ENCODE peak calls at places on chromosomes 6 and 20, in eight cellular contexts. S is hepatocyte, B is tibial nerve, O is GM12865, L is HFFc6, A is GM06990, E is osteocyte, F is pancreas. Q is an unnamed sample.

GRCh38 chr6:167119680-167120556 is 3.0 kb upstream of the CCR6 start:
- DNase-seq in O (peak), A (no peak), B (no peak), L (no peak), E (no peak), S (no peak), F (no peak), Q (no peak)

GRCh38 chr20:45433316-45433715 is 17.4 kb downstream of the PIGT start:
- DNase-seq in E (no peak), S (no peak), O (no peak), A (no peak), L (peak), B (no peak), F (no peak), Q (no peak)

GRCh38 chr20:40757087-40757486 is 68.1 kb upstream of the MAFB start:
- DNase-seq in F (no peak), L (no peak), S (no peak), O (peak), A (no peak), E (no peak), B (no peak), Q (no peak)

GRCh38 chr6:144248003-144248402 is 37.1 kb upstream of the UTRN start:
- DNase-seq in E (no peak), O (no peak), S (no peak), B (no peak), A (no peak), L (no peak), F (no peak), Q (no peak)

GRCh38 chr6:2004888-2005287 is 240.5 kb downstream of the GMDS start:
- DNase-seq in F (no peak), A (no peak), E (no peak), B (no peak), L (no peak), O (no peak), S (no peak), Q (no peak)

GRCh38 chr6:151974061-151974617 is 166.7 kb downstream of the ESR1 start:
- DNase-seq in A (no peak), L (no peak), F (no peak), B (no peak), S (no peak), O (no peak), E (no peak), Q (no peak)

GRCh38 chr20:9081423-9081966 is 12.6 kb downstream of the PLCB4 start:
- DNase-seq in F (no peak), S (no peak), L (no peak), O (no peak), A (no peak), B (no peak), E (no peak), Q (no peak)

GRCh38 chr6:53411451-53411850 is 62.7 kb upstream of the ELOVL5 start:
- DNase-seq in L (peak), O (no peak), A (no peak), S (peak), B (no peak), E (no peak), F (no peak), Q (no peak)

GRCh38 chr20:3226093-3226492 is 12.9 kb downstream of the SLC4A11 start:
- DNase-seq in S (no peak), L (no peak), B (no peak), O (no peak), E (no peak), A (no peak), F (no peak), Q (no peak)

GRCh38 chr20:51013577-51014330 is 9.2 kb downstream of the KCNG1 start:
- DNase-seq in A (no peak), O (no peak), B (no peak), F (no peak), E (no peak), L (no peak), S (peak), Q (no peak)

GRCh38 chr6:33419580-33420492 is at the start of gene SYNGAP1:
- DNase-seq in O (no peak), S (peak), B (peak), F (no peak), E (no peak), A (no peak), L (no peak), Q (no peak)
- TF ChIP-seq CTCF in O (no peak), S (no peak), B (no peak), F (no peak), E (no peak), A (no peak), L (no peak), Q (no peak)

GRCh38 chr20:35277531-35278395 is at the start of gene MMP24OS:
- DNase-seq in F (peak), B (peak), S (peak), L (peak), A (peak), O (peak), E (peak), Q (no peak)
- TF ChIP-seq CTCF in F (no peak), B (peak), S (peak), L (peak), A (peak), O (peak), E (peak), Q (peak)

GRCh38 chr6:150006961-150007464 is 18.3 kb downstream of the RAET1L start:
- DNase-seq in E (peak), S (peak), O (peak), B (no peak), A (peak), L (no peak), F (no peak), Q (no peak)
- TF ChIP-seq CTCF in E (peak), S (peak), O (peak), B (peak), A (peak), L (peak), F (peak), Q (peak)

DNA sequence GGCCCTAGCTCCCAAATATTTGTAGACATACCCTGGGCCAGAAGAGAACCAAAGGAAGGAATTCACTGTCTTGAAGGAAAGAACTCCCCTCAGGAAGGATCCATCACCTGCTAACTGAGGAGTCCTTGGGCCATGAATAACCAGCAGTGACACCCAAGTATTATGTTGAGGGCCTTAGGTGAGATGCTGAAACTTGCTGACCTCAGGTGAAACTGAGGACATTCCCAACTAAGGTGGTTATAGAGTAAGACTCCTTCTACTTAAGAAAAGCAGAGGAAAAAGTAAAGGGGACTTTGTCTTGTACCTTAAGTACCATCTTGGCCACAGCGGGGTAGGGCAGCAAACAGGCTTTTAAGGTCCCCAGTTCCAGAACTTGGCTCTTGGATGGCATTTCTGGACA is 491.7 kb downstream of the C6orf118 start:
- DNase-seq in S (no peak), O (no peak), L (no peak), E (no peak), F (no peak), B (no peak), A (no peak), Q (no peak)
- TF ChIP-seq CTCF in S (no peak), O (no peak), L (no peak), E (no peak), F (no peak), B (no peak), A (no peak), Q (no peak)

GRCh38 chr20:17399303-17399985 is 131.7 kb downstream of the BFSP1 start:
- DNase-seq in A (no peak), B (no peak), S (no peak), E (no peak), O (no peak), F (no peak), L (no peak), Q (no peak)

GRCh38 chr20:17390655-17391054 is 140.5 kb downstream of the BFSP1 start:
- DNase-seq in E (no peak), L (no peak), O (no peak), B (no peak), A (no peak), F (no peak), S (no peak), Q (no peak)

GRCh38 chr20:17391108-17391771 is 139.9 kb downstream of the BFSP1 start:
- DNase-seq in E (no peak), L (no peak), A (no peak), F (no peak), S (no peak), B (no peak), O (no peak), Q (no peak)

GRCh38 chr20:17395729-17396128 is 135.4 kb downstream of the BFSP1 start:
- DNase-seq in S (no peak), F (no peak), A (no peak), L (no peak), E (no peak), B (no peak), O (no peak), Q (no peak)

DNA sequence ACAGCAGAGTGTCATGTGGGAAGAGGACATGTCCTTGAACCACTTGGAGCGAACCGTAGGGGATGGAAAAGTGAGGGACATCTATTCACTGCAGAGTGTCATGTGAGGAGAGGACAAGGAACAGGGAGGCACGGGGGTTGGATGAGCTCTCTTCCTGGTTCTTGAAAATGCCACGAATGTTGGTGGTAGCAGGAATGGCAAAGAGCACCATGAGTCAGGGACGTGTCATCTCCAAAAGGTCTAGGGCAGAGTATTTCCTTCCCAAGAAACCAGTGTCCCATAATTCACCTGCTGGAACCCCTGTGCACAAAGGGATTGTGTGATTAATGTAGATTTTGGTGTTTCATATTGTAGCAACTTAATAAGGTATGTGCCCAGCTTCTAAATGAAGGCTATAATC is 136.8 kb downstream of the BFSP1 start:
- DNase-seq in S (no peak), L (no peak), E (no peak), B (no peak), A (no peak), F (no peak), O (no peak), Q (no peak)
- TF ChIP-seq CTCF in S (no peak), L (no peak), E (no peak), B (no peak), A (no peak), F (no peak), O (no peak), Q (no peak)

GRCh38 chr6:159298840-159299239 is 129.6 kb downstream of the FNDC1 start:
- DNase-seq in S (no peak), E (no peak), B (no peak), O (peak), F (no peak), A (no peak), L (no peak), Q (no peak)
- TF ChIP-seq CTCF in S (no peak), E (no peak), B (no peak), O (peak), F (no peak), A (peak), L (no peak), Q (no peak)

DNA sequence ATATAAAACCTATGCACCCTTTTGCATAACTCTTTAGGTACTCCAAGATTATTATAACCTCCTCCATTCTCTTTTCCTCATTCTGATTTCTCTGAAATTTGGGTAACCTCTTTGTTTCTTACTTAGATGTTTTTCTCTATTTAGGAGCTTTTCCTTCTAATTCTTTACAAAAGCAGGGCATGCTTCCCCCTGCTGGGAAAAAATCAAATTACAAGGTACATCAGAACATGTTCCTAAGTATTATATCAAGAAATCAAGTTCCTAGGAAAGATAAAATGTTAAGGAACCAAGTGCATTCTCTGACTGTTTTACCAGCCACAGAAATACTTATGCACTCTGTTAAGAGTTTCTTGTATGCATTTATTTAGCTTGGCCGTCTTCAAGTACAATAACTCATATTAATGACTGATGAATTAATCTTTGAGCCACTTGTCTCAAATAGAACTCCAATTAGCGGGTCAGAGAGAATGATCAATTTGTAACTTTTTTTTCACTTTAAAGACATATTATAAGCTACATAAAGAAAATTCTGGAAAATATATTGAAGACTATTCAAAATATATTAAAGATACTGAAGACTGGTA is 2.1 kb downstream of the KHDRBS2 start:
- DNase-seq in F (no peak), B (no peak), O (peak), A (no peak), E (no peak), S (peak), L (peak), Q (no peak)
- TF ChIP-seq CTCF in F (peak), B (peak), O (peak), A (peak), E (peak), S (peak), L (peak), Q (peak)

Q was measured in chondrocyte.